ENCODE peak calls at places on chromosomes 5 and 9, in eight cellular contexts. A is choroid plexus epithelial cell, H is cardiac muscle cell, O is progenitor cell of endocrine pancreas, F is A549, P is sigmoid colon, Z is astrocyte of the spinal cord, M is dorsolateral prefrontal cortex. J is an unnamed sample.

GRCh38 chr5:34886718-34887117 is 28.6 kb downstream of the RAD1 start:
- DNase-seq in M (no peak), F (no peak), A (no peak), P (no peak), H (no peak), O (no peak), Z (no peak), J (no peak)

GRCh38 chr5:79448336-79448735 is 65.6 kb downstream of the HOMER1 start:
- DNase-seq in Z (peak), M (no peak), H (no peak), P (no peak), A (peak), O (no peak), F (no peak), J (no peak)

GRCh38 chr9:16515879-16516289 is 354.6 kb downstream of the BNC2 start:
- DNase-seq in F (peak), Z (peak), P (no peak), M (no peak), A (peak), H (peak), O (no peak), J (no peak)

GRCh38 chr5:133873454-133873853 is 95.0 kb downstream of the C5orf15 start:
- DNase-seq in P (no peak), Z (peak), M (no peak), F (no peak), H (no peak), O (no peak), A (peak), J (no peak)

GRCh38 chr9:73050062-73050814 is 97.4 kb upstream of the ALDH1A1 start:
- DNase-seq in F (peak), O (no peak), P (no peak), A (peak), H (no peak), Z (peak), M (no peak), J (no peak)

GRCh38 chr9:129143461-129143927 is 32.3 kb downstream of the PTPA start:
- DNase-seq in A (peak), H (peak), P (peak), O (no peak), F (no peak), Z (peak), M (no peak), J (no peak)

GRCh38 chr5:146447734-146448380 is 724 bp downstream of the TCERG1 start:
- DNase-seq in O (no peak), H (no peak), M (no peak), P (no peak), Z (peak), F (peak), A (peak), J (no peak)

GRCh38 chr9:36765468-36766341 is 193.0 kb downstream of the MELK start:
- DNase-seq in A (peak), Z (peak), F (peak), P (peak), O (peak), H (peak), M (peak), J (peak)

GRCh38 chr5:108669493-108669892 is 78.2 kb upstream of the FER start:
- DNase-seq in Z (no peak), O (no peak), F (no peak), H (no peak), P (no peak), A (no peak), M (no peak), J (no peak)

GRCh38 chr5:176611435-176611834 is 1.5 kb upstream of the GPRIN1 start:
- DNase-seq in M (no peak), F (peak), P (no peak), Z (peak), A (peak), O (peak), H (peak), J (no peak)

GRCh38 chr5:17094830-17095229 is 122.6 kb upstream of the BASP1 start:
- DNase-seq in H (no peak), P (no peak), Z (no peak), F (no peak), M (no peak), A (peak), O (no peak), J (no peak)

GRCh38 chr5:95986937-95987520 is 25.4 kb upstream of the ELL2 start:
- DNase-seq in Z (no peak), M (no peak), F (no peak), H (peak), A (no peak), P (no peak), O (peak), J (no peak)

GRCh38 chr5:33371660-33372059 is 69.1 kb upstream of the TARS1 start:
- DNase-seq in A (peak), P (no peak), F (no peak), H (no peak), Z (peak), O (no peak), M (no peak), J (no peak)

GRCh38 chr5:172897691-172898512 is 61.3 kb upstream of the RPL26L1 start:
- DNase-seq in A (peak), P (no peak), H (no peak), F (peak), M (no peak), O (no peak), Z (peak), J (no peak)

GRCh38 chr9:107397076-107398049 is 92.2 kb downstream of the KLF4 start:
- DNase-seq in O (no peak), P (no peak), M (no peak), F (no peak), A (no peak), Z (peak), H (no peak), J (no peak)

GRCh38 chr5:28743362-28743761 is 1705.0 kb upstream of the CDH9 start:
- DNase-seq in Z (peak), O (no peak), P (no peak), F (no peak), M (no peak), A (peak), H (no peak), J (no peak)

GRCh38 chr9:127192744-127193143 is 70.3 kb upstream of the ANGPTL2 start:
- DNase-seq in O (no peak), M (no peak), P (no peak), H (no peak), A (no peak), F (no peak), Z (no peak), J (no peak)
- TF ChIP-seq CTCF in O (no peak), M (no peak), P (no peak), H (no peak), A (no peak), F (no peak), Z (no peak), J (no peak)

GRCh38 chr9:95044731-95045508 is 272.6 kb downstream of the FANCC start:
- DNase-seq in O (peak), H (peak), P (no peak), A (no peak), Z (no peak), M (no peak), F (peak), J (no peak)
- TF ChIP-seq CTCF in O (peak), H (peak), P (peak), A (peak), Z (peak), M (no peak), F (peak), J (no peak)

DNA sequence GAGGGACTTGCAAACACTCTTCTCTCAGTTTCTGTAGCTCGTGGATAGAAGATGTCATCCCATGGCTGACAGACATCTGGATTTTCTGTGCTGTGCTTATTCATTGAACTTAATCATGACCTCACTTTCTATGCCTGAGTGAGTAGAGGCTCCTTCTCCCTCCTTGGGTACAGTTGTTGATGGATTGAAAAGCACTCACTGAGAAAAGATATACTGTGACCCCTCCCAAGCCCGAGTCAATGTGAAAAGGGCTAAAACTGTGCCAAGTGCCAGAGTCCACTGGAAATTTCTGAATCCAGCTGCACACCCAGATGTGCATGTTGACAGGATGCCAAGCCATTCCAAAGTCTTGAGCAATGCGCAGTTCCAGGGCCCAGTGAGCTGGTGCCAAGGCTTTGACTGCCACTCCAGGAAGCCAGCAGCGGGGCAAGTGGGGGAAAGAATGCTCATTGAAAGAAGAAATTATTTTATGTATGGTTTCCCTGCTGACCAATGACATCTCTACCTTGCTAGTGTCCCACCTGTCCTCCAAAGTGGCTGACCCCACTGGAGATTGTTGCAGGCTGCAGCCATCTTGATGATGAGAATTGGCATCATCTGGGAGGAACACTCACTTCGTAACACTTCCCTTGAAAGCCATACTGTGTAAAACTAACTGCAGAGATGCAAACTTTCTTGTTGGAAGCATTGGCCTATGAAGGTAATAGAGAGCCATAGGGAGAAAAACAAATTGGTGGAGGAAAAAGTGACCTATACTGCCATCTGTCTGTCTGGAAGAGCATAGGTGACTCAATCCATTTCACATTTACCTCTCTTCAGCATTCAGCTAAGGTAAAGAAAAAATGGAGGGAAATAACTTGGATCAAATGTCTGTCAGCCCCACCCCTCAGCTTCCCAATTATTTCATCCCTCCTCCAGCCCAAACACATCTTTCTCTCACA is 473.2 kb downstream of the NTRK2 start:
- DNase-seq in O (no peak), M (no peak), F (peak), P (no peak), H (peak), Z (no peak), A (no peak), J (peak)
- TF ChIP-seq CTCF in O (peak), M (peak), F (peak), P (no peak), H (peak), Z (peak), A (no peak), J (peak)

GRCh38 chr9:6076856-6077255 is 61.4 kb upstream of the RANBP6 start:
- DNase-seq in A (no peak), P (no peak), F (no peak), M (no peak), H (no peak), Z (no peak), O (no peak), J (no peak)

GRCh38 chr9:6073731-6074130 is 58.3 kb upstream of the RANBP6 start:
- DNase-seq in Z (no peak), P (no peak), M (no peak), A (no peak), O (no peak), F (no peak), H (no peak), J (no peak)

GRCh38 chr9:6080154-6080716 is 64.8 kb upstream of the RANBP6 start:
- DNase-seq in A (peak), M (peak), F (peak), P (peak), H (peak), Z (peak), O (peak), J (peak)

GRCh38 chr9:6079386-6079785 is 64.0 kb upstream of the RANBP6 start:
- DNase-seq in H (no peak), F (no peak), P (no peak), M (no peak), Z (no peak), O (no peak), A (no peak), J (no peak)

GRCh38 chr9:6078382-6079105 is 63.1 kb upstream of the RANBP6 start:
- DNase-seq in A (peak), O (no peak), H (peak), M (no peak), P (no peak), F (no peak), Z (no peak), J (no peak)
- TF ChIP-seq CTCF in A (no peak), O (no peak), H (no peak), M (no peak), P (no peak), F (no peak), Z (no peak), J (no peak)

GRCh38 chr5:6371079-6371810 is 7.1 kb downstream of the MED10 start:
- DNase-seq in H (no peak), P (no peak), F (no peak), M (no peak), Z (no peak), O (no peak), A (no peak), J (no peak)
- TF ChIP-seq CTCF in H (no peak), P (no peak), F (no peak), M (no peak), Z (no peak), O (no peak), A (peak), J (no peak)

DNA sequence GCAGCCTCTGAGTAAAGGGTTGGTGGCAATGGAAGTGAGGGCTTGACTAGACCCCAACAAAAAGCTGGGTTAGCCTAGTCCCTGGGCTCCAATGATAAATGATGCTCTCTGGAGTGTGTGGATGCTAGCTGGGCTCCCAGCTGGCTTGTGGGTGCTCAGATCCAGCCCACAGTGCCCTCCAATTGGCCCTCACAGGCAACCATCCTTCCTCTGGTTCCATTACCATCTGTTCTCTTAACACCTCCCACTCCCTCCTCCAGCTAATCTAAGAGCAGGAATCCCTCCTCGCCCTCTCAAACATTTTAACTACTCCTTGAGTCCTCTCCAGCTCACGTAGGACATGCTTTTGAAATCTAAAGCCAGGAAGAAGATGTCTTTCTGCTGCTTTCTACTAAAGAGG is 25.2 kb upstream of the FRMD3 start:
- DNase-seq in M (no peak), Z (no peak), O (no peak), H (no peak), P (no peak), F (no peak), A (no peak), J (no peak)
- TF ChIP-seq CTCF in M (no peak), Z (no peak), O (no peak), H (no peak), P (no peak), F (no peak), A (no peak), J (no peak)

J was measured in GM13976.